ENCODE peak calls at places on chromosome 5, in seven cellular contexts. S is stimulated activated CD4-positive, alpha-beta T cell treated with anti-CD3 and anti-CD28 coated beads, Interleukin-4, amount 100 ng/mL, for 48 hours; M is GM13977; F is LoVo; J is D341Med; O is A549; P is AG10803. K is an unnamed sample.

GRCh38 chr5:17360879-17361278 is 137.2 kb upstream of the TAF11L2 start:
- DNase-seq in O (no peak), J (no peak), P (no peak), S (no peak), M (no peak), F (no peak), K (no peak)

GRCh38 chr5:54915466-54916027 is 69.8 kb downstream of the ESM1 start:
- DNase-seq in P (no peak), F (no peak), J (no peak), S (no peak), O (no peak), M (no peak), K (no peak)

GRCh38 chr5:23014251-23014650 is 161.1 kb upstream of the CDH12 start:
- DNase-seq in M (no peak), S (no peak), J (no peak), O (no peak), P (no peak), F (no peak), K (no peak)

GRCh38 chr5:98461485-98461884 is 312.0 kb upstream of the RGMB start:
- DNase-seq in S (no peak), M (no peak), F (no peak), J (no peak), P (peak; percentile 19), O (no peak), K (no peak)

GRCh38 chr5:150065346-150065745 is 21.0 kb downstream of the CSF1R start:
- DNase-seq in O (no peak), F (no peak), S (no peak), J (no peak), P (peak; percentile 44), M (no peak), K (peak; percentile 54)

GRCh38 chr5:28430565-28431178 is 1392.3 kb upstream of the CDH9 start:
- DNase-seq in M (no peak), O (peak; percentile 6), S (no peak), P (no peak), J (no peak), F (no peak), K (no peak)

GRCh38 chr5:159877087-159877486 is 39.2 kb upstream of the ADRA1B start:
- DNase-seq in P (no peak), F (no peak), S (no peak), O (no peak), J (no peak), M (no peak), K (no peak)

GRCh38 chr5:170362625-170363024 is 26.5 kb downstream of the KCNMB1 start:
- DNase-seq in S (no peak), O (no peak), M (no peak), F (no peak), P (no peak), J (no peak), K (no peak)

GRCh38 chr5:142782976-142783539 is 12.9 kb downstream of the ARHGAP26 start:
- DNase-seq in F (no peak), J (no peak), P (no peak), S (no peak), O (no peak), M (no peak), K (no peak)

GRCh38 chr5:137141779-137142178 is 357.3 kb downstream of the SPOCK1 start:
- DNase-seq in O (no peak), M (no peak), J (peak; percentile 62), F (no peak), P (peak; percentile 67), S (no peak), K (peak; percentile 21)

GRCh38 chr5:135185461-135186075 is 151.5 kb upstream of the PITX1 start:
- DNase-seq in M (no peak), S (no peak), P (peak; percentile 75), O (no peak), F (no peak), J (peak; percentile 4), K (peak; percentile 35)

GRCh38 chr5:43769576-43770352 is 166.8 kb downstream of the NNT start:
- DNase-seq in F (no peak), O (peak; percentile 28), S (no peak), P (peak; percentile 99), J (no peak), M (no peak), K (peak; percentile 49)

GRCh38 chr5:171615201-171616001 is 170.2 kb upstream of the SMIM23 start:
- DNase-seq in M (no peak), J (no peak), O (no peak), F (no peak), P (peak; percentile 24), S (no peak), K (peak; percentile 51)

GRCh38 chr5:178292826-178293205 is 60.2 kb upstream of the PHYKPL start:
- DNase-seq in J (no peak), S (no peak), P (no peak), F (no peak), M (no peak), O (no peak), K (no peak)

GRCh38 chr5:61600945-61601491 is 269.0 kb downstream of the ZSWIM6 start:
- DNase-seq in M (no peak), F (no peak), O (peak; percentile 61), P (no peak), S (no peak), J (no peak), K (no peak)

GRCh38 chr5:157913575-157913974 is 54.6 kb upstream of the CLINT1 start:
- DNase-seq in P (no peak), O (no peak), M (no peak), S (no peak), J (no peak), F (no peak), K (no peak)

GRCh38 chr5:82465235-82465634 is 187.1 kb upstream of the RPS23 start:
- DNase-seq in O (no peak), P (no peak), F (no peak), J (no peak), S (no peak), M (no peak), K (no peak)

GRCh38 chr5:139765409-139766217 is 30.0 kb upstream of the PSD2 start:
- DNase-seq in M (peak; percentile 90), S (peak; percentile 78), O (peak; percentile 76), J (peak; percentile 91), F (peak; percentile 86), P (peak; percentile 62), K (peak; percentile 91)

GRCh38 chr5:162256711-162257110 is 189.1 kb downstream of the GABRG2 start:
- DNase-seq in J (no peak), S (no peak), M (no peak), O (no peak), F (no peak), P (no peak), K (no peak)

GRCh38 chr5:172405226-172405625 is 49.1 kb downstream of the SH3PXD2B start:
- DNase-seq in O (no peak), J (peak; percentile 72), S (no peak), F (no peak), P (no peak), M (no peak), K (no peak)

GRCh38 chr5:149831492-149831891 is 101.4 kb downstream of the PPARGC1B start:
- DNase-seq in P (peak; percentile 3), M (peak; percentile 85), J (no peak), F (no peak), S (peak; percentile 50), O (peak; percentile 17), K (peak; percentile 22)

GRCh38 chr5:172946146-172946545 is 13.1 kb upstream of the RPL26L1 start:
- DNase-seq in O (no peak), J (no peak), S (no peak), F (no peak), P (no peak), M (no peak), K (no peak)